ENCODE peak calls at places on chromosomes 5 and 9, in four cellular contexts. Z, U, E and P are unnamed samples.

GRCh38 chr9:127333326-127334064 is 63.5 kb upstream of the SLC2A8 start:
- DNase-seq in Z (no peak), U (no peak), E (no peak), P (no peak)

GRCh38 chr9:109912726-109913460 is 132.9 kb downstream of the PALM2AKAP2 start:
- DNase-seq in Z (no peak), U (no peak), E (no peak), P (no peak)

GRCh38 chr5:25905646-25906045 is 1132.7 kb downstream of the CDH9 start:
- DNase-seq in Z (no peak), U (no peak), E (no peak), P (no peak)

GRCh38 chr5:128196791-128197190 is 113.2 kb downstream of the SLC12A2 start:
- DNase-seq in Z (peak), U (no peak), E (peak), P (no peak)

GRCh38 chr5:171388816-171389168 is 1.1 kb downstream of the NPM1 start:
- DNase-seq in Z (no peak), U (no peak), E (no peak), P (no peak)

GRCh38 chr5:93022770-93023169 is 558.2 kb downstream of the NR2F1-AS1 start:
- DNase-seq in Z (no peak), U (no peak), E (peak), P (no peak)

GRCh38 chr5:83554133-83554532 is 82.6 kb downstream of the VCAN start:
- DNase-seq in Z (no peak), U (no peak), E (no peak), P (no peak)

GRCh38 chr5:126464959-126465358 is 41.8 kb downstream of the GRAMD2B start:
- DNase-seq in Z (no peak), U (no peak), E (no peak), P (no peak)

GRCh38 chr5:142000709-142001484 is 11.9 kb downstream of the GNPDA1 start:
- DNase-seq in Z (no peak), U (no peak), E (peak), P (no peak)

GRCh38 chr5:154646841-154647759 is 108.1 kb upstream of the LARP1 start:
- DNase-seq in Z (no peak), U (no peak), E (peak), P (no peak)

GRCh38 chr9:15142903-15143534 is 164.0 kb downstream of the TTC39B start:
- DNase-seq in Z (peak), U (peak), E (peak), P (no peak)

GRCh38 chr5:173720341-173721258 is 104.2 kb upstream of the BOD1 start:
- DNase-seq in Z (no peak), U (peak), E (no peak), P (no peak)

DNA sequence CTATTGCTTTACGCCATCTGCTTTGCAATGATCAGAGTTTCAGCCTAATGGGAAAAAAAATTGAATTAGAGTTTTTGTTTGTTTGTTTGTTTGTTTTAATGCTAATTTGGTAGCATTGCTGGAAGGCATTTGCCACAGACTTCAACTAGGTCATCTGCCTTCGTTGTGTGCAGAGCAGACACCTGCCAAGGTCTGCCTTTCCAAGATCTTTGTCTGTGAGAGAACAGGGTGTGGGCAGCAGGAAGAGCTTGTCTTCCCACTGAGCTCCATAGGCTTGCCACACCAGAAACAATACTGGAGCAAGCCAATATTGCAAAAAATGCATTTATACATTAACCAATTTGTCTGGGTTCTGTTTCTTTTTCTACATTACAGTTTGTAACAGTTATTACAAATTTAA is 210.3 kb downstream of the SNX18 start:
- DNase-seq in Z (no peak), U (peak), E (no peak), P (no peak)
- H3K4me3 ChIP-seq in Z (no peak), U (no peak), E (no peak), P (no peak)

DNA sequence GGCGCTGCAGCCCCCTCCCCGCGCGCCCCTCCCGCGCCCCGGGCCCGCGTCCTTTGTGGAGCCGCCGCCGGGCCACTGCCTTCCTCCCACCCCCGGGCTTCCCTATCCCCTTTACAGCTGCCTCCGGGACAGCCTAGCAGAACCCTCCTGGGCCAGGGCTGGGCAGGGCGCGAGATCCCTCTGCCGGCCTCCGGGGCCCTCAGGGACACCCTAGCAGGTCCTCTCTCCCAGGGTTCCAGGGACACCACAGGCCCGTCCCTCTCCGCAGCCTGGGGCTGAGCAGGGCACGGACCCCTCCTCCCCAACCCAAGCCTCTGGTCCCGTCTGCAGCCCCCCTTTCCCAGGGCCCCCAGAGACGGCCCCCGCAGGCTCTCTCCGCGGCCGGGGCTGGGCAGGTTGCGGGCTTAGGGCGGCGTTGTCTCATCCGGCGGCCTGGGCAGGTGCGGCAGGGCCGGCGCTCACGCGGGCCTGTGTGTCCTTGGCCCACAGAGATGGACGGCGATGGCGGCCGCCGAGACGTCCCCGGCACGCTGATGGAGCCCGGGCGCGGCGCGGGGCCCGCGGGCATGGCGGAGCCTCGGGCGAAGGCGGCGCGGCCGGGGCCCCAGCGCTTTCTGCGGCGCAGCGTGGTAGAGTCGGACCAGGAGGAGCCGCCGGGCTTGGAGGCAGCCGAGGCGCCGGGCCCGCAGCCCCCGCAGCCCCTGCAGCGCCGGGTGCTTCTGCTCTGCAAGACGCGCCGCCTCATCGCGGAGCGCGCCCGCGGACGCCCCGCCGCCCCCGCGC is 691 bp downstream of the WNK2 start:
- DNase-seq in Z (no peak), U (peak), E (no peak), P (no peak)
- H3K4me3 ChIP-seq in Z (no peak), U (peak), E (no peak), P (peak)

GRCh38 chr9:137423810-137424291 is 658 bp downstream of the NOXA1 start:
- DNase-seq in Z (no peak), U (no peak), E (no peak), P (no peak)
- H3K4me3 ChIP-seq in Z (no peak), U (peak), E (peak), P (peak)

GRCh38 chr9:135482015-135482754 is 2.6 kb downstream of the PPP1R26 start:
- DNase-seq in Z (no peak), U (no peak), E (no peak), P (no peak)

GRCh38 chr9:135478858-135479468 is 619 bp upstream of the PPP1R26 start:
- DNase-seq in Z (no peak), U (no peak), E (peak), P (no peak)

GRCh38 chr9:135479469-135480052 is at the start of gene PPP1R26:
- DNase-seq in Z (no peak), U (no peak), E (no peak), P (no peak)

GRCh38 chr9:135480942-135481315 is 1.3 kb downstream of the PPP1R26 start:
- DNase-seq in Z (no peak), U (no peak), E (no peak), P (no peak)

DNA sequence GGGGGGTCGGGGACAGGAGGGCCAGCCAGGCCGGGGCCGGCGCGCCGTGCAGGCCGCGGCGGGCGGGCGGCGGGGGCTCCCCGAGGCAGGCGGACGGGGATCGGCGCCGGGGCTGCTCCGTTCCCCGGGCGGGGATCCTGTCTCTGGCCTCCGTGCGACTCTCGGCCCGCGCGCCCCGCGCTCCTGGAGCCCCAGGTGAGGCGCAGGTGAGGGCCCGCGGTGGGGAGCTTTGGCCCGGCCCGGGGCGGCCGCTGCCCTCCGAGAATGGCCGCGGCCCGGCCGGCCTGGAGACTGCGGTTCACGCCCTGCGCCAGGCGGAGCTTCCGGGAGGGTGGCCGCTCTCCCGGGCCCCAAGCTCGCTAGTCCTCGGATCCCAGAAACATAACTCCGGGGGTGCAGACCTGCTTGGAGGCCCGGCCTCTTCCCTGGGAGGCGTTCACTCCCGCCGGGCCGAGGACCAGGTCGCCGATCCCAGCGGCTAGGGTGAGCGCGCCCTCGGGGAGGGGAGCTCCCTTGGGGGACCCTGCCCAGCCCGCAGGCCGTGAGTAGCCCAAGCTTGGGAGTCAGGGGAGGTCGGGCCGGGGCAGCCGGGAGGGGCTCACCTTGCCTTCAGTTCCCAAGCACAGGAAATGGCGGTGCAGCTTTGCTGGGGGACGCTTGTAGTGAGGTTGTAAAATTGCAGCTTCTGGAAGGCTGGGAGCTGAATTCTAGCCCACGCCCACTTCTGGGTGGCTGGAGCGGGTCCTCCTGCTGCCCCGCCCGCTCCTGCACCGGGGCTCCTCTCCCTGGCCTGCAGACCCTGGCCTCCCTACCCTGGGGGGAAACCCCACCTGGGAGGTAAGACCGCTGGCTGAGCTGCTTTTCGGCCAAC is 724 bp downstream of the PPP1R26 start:
- DNase-seq in Z (no peak), U (no peak), E (peak), P (no peak)
- H3K4me3 ChIP-seq in Z (no peak), U (peak), E (peak), P (peak)

GRCh38 chr9:131097259-131097947 is 1.1 kb downstream of the AIF1L start:
- DNase-seq in Z (no peak), U (no peak), E (no peak), P (no peak)
- H3K4me3 ChIP-seq in Z (no peak), U (peak), E (no peak), P (peak)

GRCh38 chr9:100474950-100475276 is 2.0 kb downstream of the TMEFF1 start:
- DNase-seq in Z (no peak), U (no peak), E (no peak), P (no peak)

GRCh38 chr9:100474082-100474949 is 1.4 kb downstream of the TMEFF1 start:
- DNase-seq in Z (no peak), U (no peak), E (no peak), P (no peak)

GRCh38 chr9:100472725-100473261 is at the start of gene TMEFF1:
- DNase-seq in Z (peak), U (peak), E (peak), P (no peak)

GRCh38 chr9:100473271-100474081 is 527 bp downstream of the TMEFF1 start:
- DNase-seq in Z (peak), U (peak), E (peak), P (no peak)

DNA sequence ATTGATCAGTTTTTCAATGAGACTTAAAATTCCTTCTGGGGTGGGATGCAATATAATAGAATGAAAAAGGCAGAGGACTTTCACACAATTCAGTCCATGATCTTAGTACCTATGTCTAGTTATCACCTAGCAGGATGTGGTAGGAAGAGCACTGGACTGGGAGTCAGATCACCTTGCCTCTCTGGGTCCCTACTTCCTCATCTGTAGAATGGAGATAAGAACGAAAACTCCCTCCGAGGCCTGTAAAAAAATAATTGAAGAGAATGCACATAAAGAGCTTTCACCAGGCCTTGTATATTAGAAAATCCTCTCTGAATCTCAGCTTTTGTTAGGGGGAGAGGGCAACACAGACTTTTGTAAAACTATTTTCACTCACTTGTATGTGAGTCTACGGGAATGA is 681 bp upstream of the TMEFF1 start:
- DNase-seq in Z (no peak), U (no peak), E (no peak), P (no peak)
- H3K4me3 ChIP-seq in Z (no peak), U (peak), E (peak), P (peak)

DNA sequence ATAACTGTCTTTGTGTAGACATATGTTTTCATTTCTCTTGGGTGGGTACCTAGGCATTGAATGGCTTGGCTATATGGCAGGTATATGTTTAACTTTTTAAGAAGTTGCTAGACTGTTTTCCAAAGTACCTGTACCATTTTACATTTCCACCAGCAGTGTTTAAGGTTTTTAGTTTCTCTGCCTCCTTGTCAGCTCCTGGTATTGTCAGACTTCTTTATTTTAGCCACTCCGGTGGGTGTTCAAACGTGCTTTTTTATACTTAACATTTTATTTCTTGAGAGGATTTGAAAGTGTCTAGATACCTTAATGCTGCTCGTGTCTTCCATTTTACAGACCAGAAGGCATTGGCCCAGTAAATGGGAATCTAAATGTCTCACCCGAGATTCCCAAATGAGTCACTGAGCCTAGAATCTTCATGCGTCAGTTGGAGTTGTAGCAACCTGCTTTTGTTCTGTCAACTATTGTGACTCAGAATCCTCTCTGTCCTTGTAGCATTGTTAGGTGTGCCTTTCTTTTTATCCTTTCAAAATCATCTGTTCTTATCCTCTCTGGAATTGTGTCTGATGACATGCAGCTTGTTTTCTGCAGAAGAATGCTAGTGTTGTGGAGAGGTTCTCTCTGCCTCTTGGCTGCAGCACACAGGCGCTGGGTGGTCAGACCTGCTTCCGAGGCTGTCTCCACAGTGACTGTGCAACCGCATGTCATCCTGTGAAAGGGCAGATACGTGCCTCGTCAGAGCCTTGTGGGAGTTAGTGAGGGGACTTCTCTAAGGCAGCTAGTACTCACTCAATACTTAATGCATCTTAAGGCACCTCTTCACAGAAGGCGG is 291.8 kb downstream of the AOPEP start:
- DNase-seq in Z (no peak), U (peak), E (peak), P (peak)
- H3K4me3 ChIP-seq in Z (no peak), U (no peak), E (no peak), P (no peak)

GRCh38 chr5:73233053-73233460 is 60.1 kb downstream of the TMEM174 start:
- DNase-seq in Z (no peak), U (no peak), E (no peak), P (no peak)
- H3K4me3 ChIP-seq in Z (no peak), U (peak), E (no peak), P (no peak)